ENCODE peak calls at places on chromosomes 7 and 10, in seven cellular contexts. One of them, this sample, is unnamed.

GRCh38 chr10:30378607-30379006 is 29.5 kb upstream of the MTPAP start:
- DNase-seq in K562: no peak
- DNase-seq in activated CD8-positive, alpha-beta memory T cell treated with anti-CD3 and anti-CD28 coated beads, Interleukin-2, amount 50 U/mL, for 48 hours: no peak
- DNase-seq in endothelial cell: no peak
- DNase-seq in SK-MEL-5: no peak
- DNase-seq in Right ventricle myocardium inferior: no peak
- DNase-seq in left lobe of liver: peak; percentile 38
- DNase-seq in this sample: no peak

GRCh38 chr10:17673517-17674051 is 29.6 kb downstream of the STAM start:
- DNase-seq in K562: peak; percentile 18
- DNase-seq in activated CD8-positive, alpha-beta memory T cell treated with anti-CD3 and anti-CD28 coated beads, Interleukin-2, amount 50 U/mL, for 48 hours: no peak
- DNase-seq in endothelial cell: no peak
- DNase-seq in SK-MEL-5: no peak
- DNase-seq in Right ventricle myocardium inferior: no peak
- DNase-seq in left lobe of liver: no peak
- DNase-seq in this sample: peak; percentile 76

GRCh38 chr7:136687693-136688322 is 180.6 kb upstream of the CHRM2 start:
- DNase-seq in K562: peak; percentile 47
- DNase-seq in activated CD8-positive, alpha-beta memory T cell treated with anti-CD3 and anti-CD28 coated beads, Interleukin-2, amount 50 U/mL, for 48 hours: no peak
- DNase-seq in endothelial cell: peak; percentile 22
- DNase-seq in SK-MEL-5: peak; percentile 79
- DNase-seq in Right ventricle myocardium inferior: no peak
- DNase-seq in left lobe of liver: no peak
- DNase-seq in this sample: no peak

GRCh38 chr7:41188163-41189130 is 514.4 kb downstream of the INHBA start:
- DNase-seq in K562: no peak
- DNase-seq in activated CD8-positive, alpha-beta memory T cell treated with anti-CD3 and anti-CD28 coated beads, Interleukin-2, amount 50 U/mL, for 48 hours: no peak
- DNase-seq in endothelial cell: no peak
- DNase-seq in SK-MEL-5: no peak
- DNase-seq in Right ventricle myocardium inferior: no peak
- DNase-seq in left lobe of liver: no peak
- DNase-seq in this sample: peak; percentile 81

GRCh38 chr10:32943854-32944661 is 14.0 kb downstream of the ITGB1 start:
- DNase-seq in K562: no peak
- DNase-seq in activated CD8-positive, alpha-beta memory T cell treated with anti-CD3 and anti-CD28 coated beads, Interleukin-2, amount 50 U/mL, for 48 hours: no peak
- DNase-seq in endothelial cell: no peak
- DNase-seq in SK-MEL-5: no peak
- DNase-seq in Right ventricle myocardium inferior: peak; percentile 53
- DNase-seq in left lobe of liver: peak; percentile 58
- DNase-seq in this sample: no peak

GRCh38 chr10:67912330-67912946 is 28.0 kb downstream of the SIRT1 start:
- DNase-seq in K562: no peak
- DNase-seq in activated CD8-positive, alpha-beta memory T cell treated with anti-CD3 and anti-CD28 coated beads, Interleukin-2, amount 50 U/mL, for 48 hours: no peak
- DNase-seq in endothelial cell: no peak
- DNase-seq in SK-MEL-5: no peak
- DNase-seq in Right ventricle myocardium inferior: no peak
- DNase-seq in left lobe of liver: no peak
- DNase-seq in this sample: no peak

GRCh38 chr10:86300399-86300925 is 66.1 kb downstream of the GRID1 start:
- DNase-seq in K562: no peak
- DNase-seq in activated CD8-positive, alpha-beta memory T cell treated with anti-CD3 and anti-CD28 coated beads, Interleukin-2, amount 50 U/mL, for 48 hours: peak; percentile 10
- DNase-seq in endothelial cell: no peak
- DNase-seq in SK-MEL-5: no peak
- DNase-seq in Right ventricle myocardium inferior: no peak
- DNase-seq in left lobe of liver: no peak
- DNase-seq in this sample: no peak

GRCh38 chr7:36175872-36176271 is 22.8 kb downstream of the EEPD1 start:
- DNase-seq in K562: no peak
- DNase-seq in activated CD8-positive, alpha-beta memory T cell treated with anti-CD3 and anti-CD28 coated beads, Interleukin-2, amount 50 U/mL, for 48 hours: no peak
- DNase-seq in endothelial cell: no peak
- DNase-seq in SK-MEL-5: no peak
- DNase-seq in Right ventricle myocardium inferior: peak; percentile 79
- DNase-seq in left lobe of liver: no peak
- DNase-seq in this sample: no peak

GRCh38 chr7:105532709-105533460 is 884 bp downstream of the RINT1 start:
- DNase-seq in K562: peak; percentile 11
- DNase-seq in activated CD8-positive, alpha-beta memory T cell treated with anti-CD3 and anti-CD28 coated beads, Interleukin-2, amount 50 U/mL, for 48 hours: peak; percentile 10
- DNase-seq in endothelial cell: no peak
- DNase-seq in SK-MEL-5: no peak
- DNase-seq in Right ventricle myocardium inferior: no peak
- DNase-seq in left lobe of liver: no peak
- DNase-seq in this sample: no peak

GRCh38 chr10:86613905-86614304 is 40.4 kb upstream of the OPN4 start:
- DNase-seq in K562: no peak
- DNase-seq in activated CD8-positive, alpha-beta memory T cell treated with anti-CD3 and anti-CD28 coated beads, Interleukin-2, amount 50 U/mL, for 48 hours: no peak
- DNase-seq in endothelial cell: no peak
- DNase-seq in SK-MEL-5: no peak
- DNase-seq in Right ventricle myocardium inferior: no peak
- DNase-seq in left lobe of liver: no peak
- DNase-seq in this sample: no peak

GRCh38 chr7:75991531-75992082 is 2.8 kb downstream of the TMEM120A start:
- DNase-seq in K562: no peak
- DNase-seq in activated CD8-positive, alpha-beta memory T cell treated with anti-CD3 and anti-CD28 coated beads, Interleukin-2, amount 50 U/mL, for 48 hours: no peak
- DNase-seq in endothelial cell: no peak
- DNase-seq in SK-MEL-5: no peak
- DNase-seq in Right ventricle myocardium inferior: no peak
- DNase-seq in left lobe of liver: no peak
- DNase-seq in this sample: no peak

GRCh38 chr10:56258378-56258777 is 102.7 kb downstream of the ZWINT start:
- DNase-seq in K562: no peak
- DNase-seq in activated CD8-positive, alpha-beta memory T cell treated with anti-CD3 and anti-CD28 coated beads, Interleukin-2, amount 50 U/mL, for 48 hours: no peak
- DNase-seq in endothelial cell: no peak
- DNase-seq in SK-MEL-5: no peak
- DNase-seq in Right ventricle myocardium inferior: no peak
- DNase-seq in left lobe of liver: no peak
- DNase-seq in this sample: no peak

GRCh38 chr10:82394122-82394521 is 519.1 kb downstream of the NRG3 start:
- DNase-seq in K562: no peak
- DNase-seq in activated CD8-positive, alpha-beta memory T cell treated with anti-CD3 and anti-CD28 coated beads, Interleukin-2, amount 50 U/mL, for 48 hours: no peak
- DNase-seq in endothelial cell: no peak
- DNase-seq in SK-MEL-5: no peak
- DNase-seq in Right ventricle myocardium inferior: no peak
- DNase-seq in left lobe of liver: peak; percentile 78
- DNase-seq in this sample: no peak

GRCh38 chr10:21265622-21266021 is 259.9 kb downstream of the SKIDA1 start:
- DNase-seq in K562: no peak
- DNase-seq in activated CD8-positive, alpha-beta memory T cell treated with anti-CD3 and anti-CD28 coated beads, Interleukin-2, amount 50 U/mL, for 48 hours: no peak
- DNase-seq in endothelial cell: no peak
- DNase-seq in SK-MEL-5: no peak
- DNase-seq in Right ventricle myocardium inferior: no peak
- DNase-seq in left lobe of liver: no peak
- DNase-seq in this sample: no peak

GRCh38 chr7:151673216-151673615 is 153.5 kb upstream of the RHEB start:
- DNase-seq in K562: no peak
- DNase-seq in activated CD8-positive, alpha-beta memory T cell treated with anti-CD3 and anti-CD28 coated beads, Interleukin-2, amount 50 U/mL, for 48 hours: no peak
- DNase-seq in endothelial cell: no peak
- DNase-seq in SK-MEL-5: no peak
- DNase-seq in Right ventricle myocardium inferior: no peak
- DNase-seq in left lobe of liver: no peak
- DNase-seq in this sample: no peak

GRCh38 chr7:106425017-106425719 is 140.4 kb upstream of the NAMPT start:
- DNase-seq in K562: no peak
- DNase-seq in activated CD8-positive, alpha-beta memory T cell treated with anti-CD3 and anti-CD28 coated beads, Interleukin-2, amount 50 U/mL, for 48 hours: peak; percentile 77
- DNase-seq in endothelial cell: no peak
- DNase-seq in SK-MEL-5: peak; percentile 99
- DNase-seq in Right ventricle myocardium inferior: peak; percentile 68
- DNase-seq in left lobe of liver: peak; percentile 88
- DNase-seq in this sample: peak; percentile 100

GRCh38 chr7:134741901-134742635 is 37.4 kb upstream of the CALD1 start:
- DNase-seq in K562: no peak
- DNase-seq in activated CD8-positive, alpha-beta memory T cell treated with anti-CD3 and anti-CD28 coated beads, Interleukin-2, amount 50 U/mL, for 48 hours: no peak
- DNase-seq in endothelial cell: no peak
- DNase-seq in SK-MEL-5: no peak
- DNase-seq in Right ventricle myocardium inferior: no peak
- DNase-seq in left lobe of liver: no peak
- DNase-seq in this sample: peak; percentile 80

GRCh38 chr10:78202386-78202785 is 168.7 kb downstream of the RPS24 start:
- DNase-seq in K562: no peak
- DNase-seq in activated CD8-positive, alpha-beta memory T cell treated with anti-CD3 and anti-CD28 coated beads, Interleukin-2, amount 50 U/mL, for 48 hours: no peak
- DNase-seq in endothelial cell: no peak
- DNase-seq in SK-MEL-5: peak; percentile 1
- DNase-seq in Right ventricle myocardium inferior: no peak
- DNase-seq in left lobe of liver: no peak
- DNase-seq in this sample: no peak

GRCh38 chr7:108406474-108406873 is 49.8 kb downstream of the NRCAM start:
- DNase-seq in K562: no peak
- DNase-seq in activated CD8-positive, alpha-beta memory T cell treated with anti-CD3 and anti-CD28 coated beads, Interleukin-2, amount 50 U/mL, for 48 hours: no peak
- DNase-seq in endothelial cell: no peak
- DNase-seq in SK-MEL-5: no peak
- DNase-seq in Right ventricle myocardium inferior: no peak
- DNase-seq in left lobe of liver: no peak
- DNase-seq in this sample: no peak

GRCh38 chr7:2698581-2699288 is 10.7 kb downstream of the AMZ1 start:
- DNase-seq in K562: no peak
- DNase-seq in activated CD8-positive, alpha-beta memory T cell treated with anti-CD3 and anti-CD28 coated beads, Interleukin-2, amount 50 U/mL, for 48 hours: peak; percentile 78
- DNase-seq in endothelial cell: no peak
- DNase-seq in SK-MEL-5: no peak
- DNase-seq in Right ventricle myocardium inferior: no peak
- DNase-seq in left lobe of liver: no peak
- DNase-seq in this sample: no peak

GRCh38 chr7:80847027-80847426 is 71.8 kb downstream of the SEMA3C start:
- DNase-seq in K562: no peak
- DNase-seq in activated CD8-positive, alpha-beta memory T cell treated with anti-CD3 and anti-CD28 coated beads, Interleukin-2, amount 50 U/mL, for 48 hours: no peak
- DNase-seq in endothelial cell: no peak
- DNase-seq in SK-MEL-5: no peak
- DNase-seq in Right ventricle myocardium inferior: no peak
- DNase-seq in left lobe of liver: no peak
- DNase-seq in this sample: no peak

GRCh38 chr7:108452707-108453106 is 3.5 kb downstream of the NRCAM start:
- DNase-seq in K562: peak; percentile 52
- DNase-seq in activated CD8-positive, alpha-beta memory T cell treated with anti-CD3 and anti-CD28 coated beads, Interleukin-2, amount 50 U/mL, for 48 hours: no peak
- DNase-seq in endothelial cell: no peak
- DNase-seq in SK-MEL-5: peak; percentile 78
- DNase-seq in Right ventricle myocardium inferior: no peak
- DNase-seq in left lobe of liver: no peak
- DNase-seq in this sample: no peak

GRCh38 chr10:43160919-43161251 is 22.6 kb downstream of the CSGALNACT2 start:
- DNase-seq in K562: no peak
- DNase-seq in activated CD8-positive, alpha-beta memory T cell treated with anti-CD3 and anti-CD28 coated beads, Interleukin-2, amount 50 U/mL, for 48 hours: no peak
- DNase-seq in endothelial cell: no peak
- DNase-seq in SK-MEL-5: no peak
- DNase-seq in Right ventricle myocardium inferior: no peak
- DNase-seq in left lobe of liver: no peak
- DNase-seq in this sample: no peak

GRCh38 chr10:33422779-33423520 is 88.5 kb upstream of the NRP1 start:
- DNase-seq in K562: no peak
- DNase-seq in activated CD8-positive, alpha-beta memory T cell treated with anti-CD3 and anti-CD28 coated beads, Interleukin-2, amount 50 U/mL, for 48 hours: no peak
- DNase-seq in endothelial cell: no peak
- DNase-seq in SK-MEL-5: no peak
- DNase-seq in Right ventricle myocardium inferior: no peak
- DNase-seq in left lobe of liver: no peak
- DNase-seq in this sample: no peak

GRCh38 chr7:123865517-123866117 is 20.6 kb downstream of the HYAL4 start:
- DNase-seq in K562: peak; percentile 64
- DNase-seq in activated CD8-positive, alpha-beta memory T cell treated with anti-CD3 and anti-CD28 coated beads, Interleukin-2, amount 50 U/mL, for 48 hours: no peak
- DNase-seq in endothelial cell: peak; percentile 58
- DNase-seq in SK-MEL-5: peak; percentile 88
- DNase-seq in Right ventricle myocardium inferior: no peak
- DNase-seq in left lobe of liver: no peak
- DNase-seq in this sample: peak; percentile 23

GRCh38 chr10:133262696-133263095 is 14.0 kb downstream of the ADAM8 start:
- DNase-seq in K562: no peak
- DNase-seq in activated CD8-positive, alpha-beta memory T cell treated with anti-CD3 and anti-CD28 coated beads, Interleukin-2, amount 50 U/mL, for 48 hours: no peak
- DNase-seq in endothelial cell: no peak
- DNase-seq in SK-MEL-5: no peak
- DNase-seq in Right ventricle myocardium inferior: no peak
- DNase-seq in left lobe of liver: no peak
- DNase-seq in this sample: no peak

GRCh38 chr10:112340601-112341000 is 33.3 kb upstream of the ACSL5 start:
- DNase-seq in K562: no peak
- DNase-seq in activated CD8-positive, alpha-beta memory T cell treated with anti-CD3 and anti-CD28 coated beads, Interleukin-2, amount 50 U/mL, for 48 hours: no peak
- DNase-seq in endothelial cell: no peak
- DNase-seq in SK-MEL-5: no peak
- DNase-seq in Right ventricle myocardium inferior: no peak
- DNase-seq in left lobe of liver: no peak
- DNase-seq in this sample: no peak

GRCh38 chr7:111990597-111990996 is 215.6 kb downstream of the DOCK4 start:
- DNase-seq in K562: no peak
- DNase-seq in activated CD8-positive, alpha-beta memory T cell treated with anti-CD3 and anti-CD28 coated beads, Interleukin-2, amount 50 U/mL, for 48 hours: no peak
- DNase-seq in endothelial cell: no peak
- DNase-seq in SK-MEL-5: no peak
- DNase-seq in Right ventricle myocardium inferior: no peak
- DNase-seq in left lobe of liver: no peak
- DNase-seq in this sample: no peak

GRCh38 chr7:93310346-93310745 is 78.2 kb downstream of the VPS50 start:
- DNase-seq in K562: no peak
- DNase-seq in activated CD8-positive, alpha-beta memory T cell treated with anti-CD3 and anti-CD28 coated beads, Interleukin-2, amount 50 U/mL, for 48 hours: no peak
- DNase-seq in endothelial cell: no peak
- DNase-seq in SK-MEL-5: no peak
- DNase-seq in Right ventricle myocardium inferior: no peak
- DNase-seq in left lobe of liver: no peak
- DNase-seq in this sample: no peak

GRCh38 chr7:5139998-5140397 is 50.0 kb upstream of the WIPI2 start:
- DNase-seq in K562: no peak
- DNase-seq in activated CD8-positive, alpha-beta memory T cell treated with anti-CD3 and anti-CD28 coated beads, Interleukin-2, amount 50 U/mL, for 48 hours: peak; percentile 57
- DNase-seq in endothelial cell: peak; percentile 55
- DNase-seq in SK-MEL-5: peak; percentile 66
- DNase-seq in Right ventricle myocardium inferior: peak; percentile 69
- DNase-seq in left lobe of liver: peak; percentile 53
- DNase-seq in this sample: no peak

GRCh38 chr7:41058986-41059741 is 643.7 kb downstream of the INHBA start:
- DNase-seq in K562: no peak
- DNase-seq in activated CD8-positive, alpha-beta memory T cell treated with anti-CD3 and anti-CD28 coated beads, Interleukin-2, amount 50 U/mL, for 48 hours: no peak
- DNase-seq in endothelial cell: no peak
- DNase-seq in SK-MEL-5: no peak
- DNase-seq in Right ventricle myocardium inferior: no peak
- DNase-seq in left lobe of liver: no peak
- DNase-seq in this sample: no peak

GRCh38 chr7:105224884-105225651 is 163.7 kb downstream of the SRPK2 start:
- DNase-seq in K562: no peak
- DNase-seq in activated CD8-positive, alpha-beta memory T cell treated with anti-CD3 and anti-CD28 coated beads, Interleukin-2, amount 50 U/mL, for 48 hours: no peak
- DNase-seq in endothelial cell: no peak
- DNase-seq in SK-MEL-5: peak; percentile 90
- DNase-seq in Right ventricle myocardium inferior: no peak
- DNase-seq in left lobe of liver: no peak
- DNase-seq in this sample: peak; percentile 66

GRCh38 chr10:80924063-80924952 is 386.6 kb downstream of the SH2D4B start:
- DNase-seq in K562: peak; percentile 46
- DNase-seq in activated CD8-positive, alpha-beta memory T cell treated with anti-CD3 and anti-CD28 coated beads, Interleukin-2, amount 50 U/mL, for 48 hours: peak; percentile 52
- DNase-seq in endothelial cell: peak; percentile 65
- DNase-seq in SK-MEL-5: peak; percentile 73
- DNase-seq in Right ventricle myocardium inferior: no peak
- DNase-seq in left lobe of liver: peak; percentile 56
- DNase-seq in this sample: no peak

GRCh38 chr10:23150610-23151009 is 41.5 kb upstream of the PTF1A start:
- DNase-seq in K562: no peak
- DNase-seq in activated CD8-positive, alpha-beta memory T cell treated with anti-CD3 and anti-CD28 coated beads, Interleukin-2, amount 50 U/mL, for 48 hours: no peak
- DNase-seq in endothelial cell: no peak
- DNase-seq in SK-MEL-5: no peak
- DNase-seq in Right ventricle myocardium inferior: no peak
- DNase-seq in left lobe of liver: no peak
- DNase-seq in this sample: no peak

GRCh38 chr7:2567663-2568238 is 9.0 kb downstream of the IQCE start:
- DNase-seq in K562: no peak
- DNase-seq in activated CD8-positive, alpha-beta memory T cell treated with anti-CD3 and anti-CD28 coated beads, Interleukin-2, amount 50 U/mL, for 48 hours: no peak
- DNase-seq in endothelial cell: peak; percentile 51
- DNase-seq in SK-MEL-5: peak; percentile 84
- DNase-seq in Right ventricle myocardium inferior: no peak
- DNase-seq in left lobe of liver: no peak
- DNase-seq in this sample: no peak

GRCh38 chr10:89278034-89278535 is 23.8 kb upstream of the IFIT2 start:
- DNase-seq in K562: no peak
- DNase-seq in activated CD8-positive, alpha-beta memory T cell treated with anti-CD3 and anti-CD28 coated beads, Interleukin-2, amount 50 U/mL, for 48 hours: no peak
- DNase-seq in endothelial cell: no peak
- DNase-seq in SK-MEL-5: peak; percentile 76
- DNase-seq in Right ventricle myocardium inferior: no peak
- DNase-seq in left lobe of liver: no peak
- DNase-seq in this sample: peak; percentile 84

GRCh38 chr10:14379556-14380330 is 49.0 kb upstream of the FRMD4A start:
- DNase-seq in K562: no peak
- DNase-seq in activated CD8-positive, alpha-beta memory T cell treated with anti-CD3 and anti-CD28 coated beads, Interleukin-2, amount 50 U/mL, for 48 hours: no peak
- DNase-seq in endothelial cell: no peak
- DNase-seq in SK-MEL-5: no peak
- DNase-seq in Right ventricle myocardium inferior: no peak
- DNase-seq in left lobe of liver: no peak
- DNase-seq in this sample: no peak

This sample was measured in AG09309.